ENCODE peak calls at places on chromosome 20, in ten cellular contexts. One of them, this sample, is unnamed.
A peak's percentile ranks its signal among the peaks of the same experiment; 100 is the strongest.

GRCh38 chr20:23159256-23159922 is 73.3 kb upstream of the CD93 start:
- DNase-seq in hepatocyte: no peak
- DNase-seq in GM12878: no peak
- DNase-seq in cardiac muscle cell: no peak
- DNase-seq in HCT116: no peak
- DNase-seq in iPS DF 6.9: no peak
- DNase-seq in OCI-LY7: no peak
- DNase-seq in pancreas: no peak
- DNase-seq in body of pancreas: no peak
- DNase-seq in testis: no peak
- DNase-seq in this sample: peak; percentile 54

GRCh38 chr20:48461351-48461750 is 366.4 kb downstream of the PREX1 start:
- DNase-seq in HCT116: no peak
- DNase-seq in OCI-LY7: no peak
- DNase-seq in hepatocyte: no peak
- DNase-seq in GM12878: no peak
- DNase-seq in body of pancreas: no peak
- DNase-seq in pancreas: no peak
- DNase-seq in cardiac muscle cell: no peak
- DNase-seq in testis: no peak
- DNase-seq in iPS DF 6.9: no peak
- DNase-seq in this sample: no peak

GRCh38 chr20:58583141-58583540 is 67.9 kb upstream of the APCDD1L start:
- DNase-seq in testis: no peak
- DNase-seq in GM12878: no peak
- DNase-seq in OCI-LY7: no peak
- DNase-seq in cardiac muscle cell: no peak
- DNase-seq in pancreas: no peak
- DNase-seq in body of pancreas: no peak
- DNase-seq in HCT116: no peak
- DNase-seq in iPS DF 6.9: no peak
- DNase-seq in hepatocyte: no peak
- DNase-seq in this sample: peak; percentile 38

GRCh38 chr20:34579936-34580587 is 21.5 kb downstream of the MAP1LC3A start:
- DNase-seq in HCT116: no peak
- DNase-seq in hepatocyte: no peak
- DNase-seq in pancreas: no peak
- DNase-seq in iPS DF 6.9: no peak
- DNase-seq in testis: peak; percentile 0
- DNase-seq in OCI-LY7: peak; percentile 72
- DNase-seq in GM12878: peak; percentile 67
- DNase-seq in body of pancreas: no peak
- DNase-seq in cardiac muscle cell: no peak
- DNase-seq in this sample: no peak

GRCh38 chr20:57501461-57502330 is 23.2 kb downstream of the CTCFL start:
- DNase-seq in body of pancreas: no peak
- DNase-seq in hepatocyte: no peak
- DNase-seq in HCT116: no peak
- DNase-seq in OCI-LY7: no peak
- DNase-seq in GM12878: no peak
- DNase-seq in testis: no peak
- DNase-seq in cardiac muscle cell: no peak
- DNase-seq in iPS DF 6.9: no peak
- DNase-seq in pancreas: no peak
- DNase-seq in this sample: peak; percentile 92

GRCh38 chr20:47160240-47160639 is 196.3 kb downstream of the ZMYND8 start:
- DNase-seq in GM12878: no peak
- DNase-seq in iPS DF 6.9: no peak
- DNase-seq in testis: no peak
- DNase-seq in body of pancreas: no peak
- DNase-seq in hepatocyte: no peak
- DNase-seq in HCT116: no peak
- DNase-seq in OCI-LY7: no peak
- DNase-seq in pancreas: no peak
- DNase-seq in cardiac muscle cell: no peak
- DNase-seq in this sample: no peak

GRCh38 chr20:56515657-56516381 is 8.7 kb upstream of the FAM209A start:
- DNase-seq in cardiac muscle cell: no peak
- DNase-seq in iPS DF 6.9: no peak
- DNase-seq in OCI-LY7: no peak
- DNase-seq in hepatocyte: no peak
- DNase-seq in HCT116: no peak
- DNase-seq in GM12878: no peak
- DNase-seq in testis: no peak
- DNase-seq in body of pancreas: no peak
- DNase-seq in pancreas: no peak
- DNase-seq in this sample: peak; percentile 56

GRCh38 chr20:39289316-39289715 is 327.2 kb downstream of the DHX35 start:
- DNase-seq in body of pancreas: no peak
- DNase-seq in hepatocyte: peak; percentile 26
- DNase-seq in iPS DF 6.9: no peak
- DNase-seq in HCT116: no peak
- DNase-seq in pancreas: no peak
- DNase-seq in OCI-LY7: peak; percentile 8
- DNase-seq in GM12878: no peak
- DNase-seq in cardiac muscle cell: peak; percentile 9
- DNase-seq in testis: peak; percentile 59
- DNase-seq in this sample: peak; percentile 30

GRCh38 chr20:25318471-25319240 is 70.8 kb downstream of the PYGB start:
- DNase-seq in body of pancreas: peak; percentile 4
- DNase-seq in pancreas: no peak
- DNase-seq in cardiac muscle cell: no peak
- DNase-seq in GM12878: peak; percentile 88
- DNase-seq in OCI-LY7: peak; percentile 93
- DNase-seq in HCT116: no peak
- DNase-seq in hepatocyte: no peak
- DNase-seq in testis: peak; percentile 57
- DNase-seq in iPS DF 6.9: no peak
- DNase-seq in this sample: no peak

GRCh38 chr20:50190251-50191064 is at the start of gene CEBPB:
- DNase-seq in GM12878: no peak
- DNase-seq in HCT116: peak; percentile 76
- DNase-seq in hepatocyte: peak; percentile 95
- DNase-seq in cardiac muscle cell: peak; percentile 91
- DNase-seq in testis: peak; percentile 91
- DNase-seq in iPS DF 6.9: peak; percentile 73
- DNase-seq in OCI-LY7: peak; percentile 90
- DNase-seq in pancreas: peak; percentile 95
- DNase-seq in body of pancreas: peak; percentile 92
- DNase-seq in this sample: peak; percentile 94
- H3K4me3 ChIP-seq in GM12878: peak within 1 kb of the TSS; percentile 88
- H3K4me3 ChIP-seq in HCT116: peak within 1 kb of the TSS; percentile 68
- H3K4me3 ChIP-seq in hepatocyte: peak within 1 kb of the TSS; percentile 56
- H3K4me3 ChIP-seq in cardiac muscle cell: peak within 1 kb of the TSS; percentile 83
- H3K4me3 ChIP-seq in testis: peak within 1 kb of the TSS; percentile 91
- H3K4me3 ChIP-seq in iPS DF 6.9: peak within 1 kb of the TSS; percentile 56
- H3K4me3 ChIP-seq in OCI-LY7: peak within 1 kb of the TSS; percentile 97
- H3K4me3 ChIP-seq in pancreas: peak within 1 kb of the TSS; percentile 97
- H3K4me3 ChIP-seq in body of pancreas: peak within 1 kb of the TSS; percentile 76
- H3K4me3 ChIP-seq in this sample: peak within 1 kb of the TSS; percentile 66

DNA sequence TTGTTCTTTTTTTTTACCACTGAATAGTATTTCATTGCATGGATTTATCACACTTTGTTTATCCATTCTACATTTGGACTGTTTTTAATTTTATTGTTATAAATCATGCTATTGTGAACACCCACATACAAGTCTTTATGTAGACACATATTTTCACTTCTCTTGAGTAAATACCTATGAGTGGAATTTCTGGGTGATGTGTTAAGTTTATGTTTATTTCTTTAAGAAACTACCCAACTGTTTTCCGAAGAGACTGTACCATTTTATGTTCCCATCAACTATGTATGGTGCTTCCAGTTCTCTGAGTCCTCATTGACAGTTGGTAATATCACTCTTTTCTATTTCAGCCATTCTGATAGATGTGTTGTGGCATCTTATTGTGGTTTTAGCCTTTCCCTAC is 54.0 kb downstream of the RIN2 start:
- DNase-seq in OCI-LY7: no peak
- DNase-seq in testis: no peak
- DNase-seq in GM12878: no peak
- DNase-seq in body of pancreas: no peak
- DNase-seq in iPS DF 6.9: no peak
- DNase-seq in cardiac muscle cell: no peak
- DNase-seq in pancreas: no peak
- DNase-seq in hepatocyte: no peak
- DNase-seq in HCT116: no peak
- DNase-seq in this sample: no peak
- H3K27ac ChIP-seq in OCI-LY7: no peak overlapping the region
- H3K27ac ChIP-seq in testis: no peak overlapping the region
- H3K27ac ChIP-seq in GM12878: no peak overlapping the region
- H3K27ac ChIP-seq in body of pancreas: no peak overlapping the region
- H3K27ac ChIP-seq in iPS DF 6.9: no peak overlapping the region
- H3K27ac ChIP-seq in cardiac muscle cell: no peak overlapping the region
- H3K27ac ChIP-seq in pancreas: no peak overlapping the region
- H3K27ac ChIP-seq in hepatocyte: no peak overlapping the region
- H3K27ac ChIP-seq in HCT116: no peak overlapping the region
- H3K27ac ChIP-seq in this sample: no peak overlapping the region

GRCh38 chr20:44217342-44218092 is 6.9 kb upstream of the OSER1 start:
- DNase-seq in HCT116: peak; percentile 65
- DNase-seq in pancreas: peak; percentile 71
- DNase-seq in body of pancreas: peak; percentile 84
- DNase-seq in iPS DF 6.9: peak; percentile 47
- DNase-seq in OCI-LY7: peak; percentile 68
- DNase-seq in GM12878: no peak
- DNase-seq in testis: peak; percentile 86
- DNase-seq in cardiac muscle cell: peak; percentile 86
- DNase-seq in hepatocyte: peak; percentile 83
- DNase-seq in this sample: peak; percentile 83
- H3K4me3 ChIP-seq in HCT116: no peak overlapping the region
- H3K4me3 ChIP-seq in pancreas: no peak overlapping the region
- H3K4me3 ChIP-seq in body of pancreas: no peak overlapping the region
- H3K4me3 ChIP-seq in iPS DF 6.9: no peak overlapping the region
- H3K4me3 ChIP-seq in OCI-LY7: no peak overlapping the region
- H3K4me3 ChIP-seq in GM12878: no peak overlapping the region
- H3K4me3 ChIP-seq in testis: no peak overlapping the region
- H3K4me3 ChIP-seq in cardiac muscle cell: no peak overlapping the region
- H3K4me3 ChIP-seq in hepatocyte: no peak overlapping the region
- H3K4me3 ChIP-seq in this sample: no peak overlapping the region

GRCh38 chr20:44398303-44398702 is 42.8 kb downstream of the HNF4A start:
- DNase-seq in HCT116: no peak
- DNase-seq in OCI-LY7: no peak
- DNase-seq in testis: no peak
- DNase-seq in hepatocyte: no peak
- DNase-seq in cardiac muscle cell: no peak
- DNase-seq in pancreas: no peak
- DNase-seq in body of pancreas: no peak
- DNase-seq in iPS DF 6.9: no peak
- DNase-seq in GM12878: no peak
- DNase-seq in this sample: no peak
- H3K27ac ChIP-seq in HCT116: no peak overlapping the region
- H3K27ac ChIP-seq in OCI-LY7: no peak overlapping the region
- H3K27ac ChIP-seq in testis: no peak overlapping the region
- H3K27ac ChIP-seq in hepatocyte: no peak overlapping the region
- H3K27ac ChIP-seq in cardiac muscle cell: no peak overlapping the region
- H3K27ac ChIP-seq in pancreas: no peak overlapping the region
- H3K27ac ChIP-seq in body of pancreas: no peak overlapping the region
- H3K27ac ChIP-seq in iPS DF 6.9: no peak overlapping the region
- H3K27ac ChIP-seq in GM12878: no peak overlapping the region
- H3K27ac ChIP-seq in this sample: no peak overlapping the region

GRCh38 chr20:63835031-63835858 is 4.2 kb upstream of the ZBTB46 start:
- DNase-seq in testis: peak; percentile 90
- DNase-seq in body of pancreas: peak; percentile 91
- DNase-seq in iPS DF 6.9: peak; percentile 90
- DNase-seq in GM12878: no peak
- DNase-seq in HCT116: peak; percentile 90
- DNase-seq in cardiac muscle cell: peak; percentile 99
- DNase-seq in hepatocyte: peak; percentile 96
- DNase-seq in OCI-LY7: no peak
- DNase-seq in pancreas: peak; percentile 92
- DNase-seq in this sample: peak; percentile 100
- H3K4me3 ChIP-seq in testis: no peak overlapping the region
- H3K4me3 ChIP-seq in body of pancreas: no peak overlapping the region
- H3K4me3 ChIP-seq in iPS DF 6.9: no peak overlapping the region
- H3K4me3 ChIP-seq in GM12878: no peak overlapping the region
- H3K4me3 ChIP-seq in HCT116: no peak overlapping the region
- H3K4me3 ChIP-seq in cardiac muscle cell: no peak overlapping the region
- H3K4me3 ChIP-seq in hepatocyte: no peak overlapping the region
- H3K4me3 ChIP-seq in OCI-LY7: no peak overlapping the region
- H3K4me3 ChIP-seq in pancreas: no peak overlapping the region
- H3K4me3 ChIP-seq in this sample: peak overlapping the region; percentile 28

This sample was measured in SJCRH30.